ENCODE peak calls at places on chromosome 17, in ten cellular contexts. One of them, this sample, is unnamed.

GRCh38 chr17:50931003-50931878 is 65.1 kb upstream of the TOB1 start:
- DNase-seq in fibroblast of the aortic adventitia: peak
- DNase-seq in kidney: peak
- DNase-seq in CD8-positive, alpha-beta T cell: peak
- DNase-seq in tibial artery: peak
- DNase-seq in adipocyte: peak
- DNase-seq in GM23248: peak
- DNase-seq in Caco-2: peak
- DNase-seq in endodermal cell: peak
- DNase-seq in body of pancreas: peak
- DNase-seq in this sample: peak

GRCh38 chr17:40922239-40922638 is 15.2 kb downstream of the KRT23 start:
- DNase-seq in body of pancreas: no peak
- DNase-seq in Caco-2: no peak
- DNase-seq in CD8-positive, alpha-beta T cell: no peak
- DNase-seq in endodermal cell: peak
- DNase-seq in adipocyte: peak
- DNase-seq in fibroblast of the aortic adventitia: peak
- DNase-seq in GM23248: peak
- DNase-seq in tibial artery: peak
- DNase-seq in kidney: no peak
- DNase-seq in this sample: peak

GRCh38 chr17:14464741-14465140 is 163.9 kb downstream of the HS3ST3B1 start:
- DNase-seq in tibial artery: no peak
- DNase-seq in body of pancreas: no peak
- DNase-seq in Caco-2: no peak
- DNase-seq in fibroblast of the aortic adventitia: peak
- DNase-seq in CD8-positive, alpha-beta T cell: no peak
- DNase-seq in endodermal cell: no peak
- DNase-seq in kidney: no peak
- DNase-seq in adipocyte: peak
- DNase-seq in GM23248: peak
- DNase-seq in this sample: no peak

GRCh38 chr17:43574896-43575525 is 28.9 kb upstream of the ETV4 start:
- DNase-seq in fibroblast of the aortic adventitia: no peak
- DNase-seq in CD8-positive, alpha-beta T cell: no peak
- DNase-seq in body of pancreas: no peak
- DNase-seq in tibial artery: no peak
- DNase-seq in adipocyte: no peak
- DNase-seq in Caco-2: no peak
- DNase-seq in endodermal cell: no peak
- DNase-seq in kidney: no peak
- DNase-seq in GM23248: no peak
- DNase-seq in this sample: no peak

GRCh38 chr17:60598001-60598736 is 1.8 kb upstream of the PPM1D start:
- DNase-seq in fibroblast of the aortic adventitia: no peak
- DNase-seq in body of pancreas: no peak
- DNase-seq in Caco-2: no peak
- DNase-seq in kidney: no peak
- DNase-seq in tibial artery: no peak
- DNase-seq in adipocyte: no peak
- DNase-seq in CD8-positive, alpha-beta T cell: no peak
- DNase-seq in endodermal cell: no peak
- DNase-seq in GM23248: no peak
- DNase-seq in this sample: no peak

GRCh38 chr17:77719806-77720205 is 238.7 kb upstream of the TNRC6C start:
- DNase-seq in fibroblast of the aortic adventitia: no peak
- DNase-seq in CD8-positive, alpha-beta T cell: peak
- DNase-seq in body of pancreas: no peak
- DNase-seq in adipocyte: no peak
- DNase-seq in Caco-2: no peak
- DNase-seq in endodermal cell: peak
- DNase-seq in GM23248: no peak
- DNase-seq in kidney: no peak
- DNase-seq in tibial artery: no peak
- DNase-seq in this sample: no peak

GRCh38 chr17:3935825-3936355 is 19.6 kb upstream of the P2RX1 start:
- DNase-seq in adipocyte: peak
- DNase-seq in fibroblast of the aortic adventitia: peak
- DNase-seq in GM23248: peak
- DNase-seq in body of pancreas: no peak
- DNase-seq in tibial artery: no peak
- DNase-seq in endodermal cell: no peak
- DNase-seq in Caco-2: no peak
- DNase-seq in kidney: no peak
- DNase-seq in CD8-positive, alpha-beta T cell: no peak
- DNase-seq in this sample: no peak

GRCh38 chr17:353838-354234 is 1.2 kb upstream of the RPH3AL start:
- DNase-seq in tibial artery: no peak
- DNase-seq in GM23248: no peak
- DNase-seq in body of pancreas: no peak
- DNase-seq in adipocyte: no peak
- DNase-seq in fibroblast of the aortic adventitia: no peak
- DNase-seq in CD8-positive, alpha-beta T cell: no peak
- DNase-seq in endodermal cell: no peak
- DNase-seq in kidney: no peak
- DNase-seq in Caco-2: peak
- DNase-seq in this sample: no peak

GRCh38 chr17:29840884-29841283 is 89.1 kb downstream of the SSH2 start:
- DNase-seq in fibroblast of the aortic adventitia: peak
- DNase-seq in CD8-positive, alpha-beta T cell: no peak
- DNase-seq in endodermal cell: no peak
- DNase-seq in Caco-2: no peak
- DNase-seq in GM23248: peak
- DNase-seq in kidney: no peak
- DNase-seq in body of pancreas: no peak
- DNase-seq in tibial artery: no peak
- DNase-seq in adipocyte: no peak
- DNase-seq in this sample: no peak

GRCh38 chr17:52025231-52025630 is 133.3 kb downstream of the CA10 start:
- DNase-seq in GM23248: peak
- DNase-seq in tibial artery: no peak
- DNase-seq in adipocyte: no peak
- DNase-seq in Caco-2: no peak
- DNase-seq in fibroblast of the aortic adventitia: no peak
- DNase-seq in kidney: no peak
- DNase-seq in CD8-positive, alpha-beta T cell: no peak
- DNase-seq in body of pancreas: no peak
- DNase-seq in endodermal cell: no peak
- DNase-seq in this sample: no peak

GRCh38 chr17:15388356-15389046 is 47.1 kb upstream of the TEKT3 start:
- DNase-seq in fibroblast of the aortic adventitia: no peak
- DNase-seq in endodermal cell: no peak
- DNase-seq in GM23248: no peak
- DNase-seq in Caco-2: no peak
- DNase-seq in kidney: no peak
- DNase-seq in CD8-positive, alpha-beta T cell: no peak
- DNase-seq in body of pancreas: no peak
- DNase-seq in adipocyte: no peak
- DNase-seq in tibial artery: no peak
- DNase-seq in this sample: no peak

GRCh38 chr17:26765860-26766709 is 527.8 kb upstream of the WSB1 start:
- DNase-seq in kidney: peak
- DNase-seq in tibial artery: no peak
- DNase-seq in body of pancreas: no peak
- DNase-seq in Caco-2: no peak
- DNase-seq in adipocyte: no peak
- DNase-seq in GM23248: no peak
- DNase-seq in fibroblast of the aortic adventitia: no peak
- DNase-seq in endodermal cell: no peak
- DNase-seq in CD8-positive, alpha-beta T cell: no peak
- DNase-seq in this sample: no peak

GRCh38 chr17:28738680-28739384 is 5.0 kb upstream of the TRAF4 start:
- DNase-seq in body of pancreas: no peak
- DNase-seq in CD8-positive, alpha-beta T cell: no peak
- DNase-seq in endodermal cell: no peak
- DNase-seq in kidney: peak
- DNase-seq in fibroblast of the aortic adventitia: no peak
- DNase-seq in adipocyte: no peak
- DNase-seq in GM23248: no peak
- DNase-seq in Caco-2: no peak
- DNase-seq in tibial artery: peak
- DNase-seq in this sample: no peak

DNA sequence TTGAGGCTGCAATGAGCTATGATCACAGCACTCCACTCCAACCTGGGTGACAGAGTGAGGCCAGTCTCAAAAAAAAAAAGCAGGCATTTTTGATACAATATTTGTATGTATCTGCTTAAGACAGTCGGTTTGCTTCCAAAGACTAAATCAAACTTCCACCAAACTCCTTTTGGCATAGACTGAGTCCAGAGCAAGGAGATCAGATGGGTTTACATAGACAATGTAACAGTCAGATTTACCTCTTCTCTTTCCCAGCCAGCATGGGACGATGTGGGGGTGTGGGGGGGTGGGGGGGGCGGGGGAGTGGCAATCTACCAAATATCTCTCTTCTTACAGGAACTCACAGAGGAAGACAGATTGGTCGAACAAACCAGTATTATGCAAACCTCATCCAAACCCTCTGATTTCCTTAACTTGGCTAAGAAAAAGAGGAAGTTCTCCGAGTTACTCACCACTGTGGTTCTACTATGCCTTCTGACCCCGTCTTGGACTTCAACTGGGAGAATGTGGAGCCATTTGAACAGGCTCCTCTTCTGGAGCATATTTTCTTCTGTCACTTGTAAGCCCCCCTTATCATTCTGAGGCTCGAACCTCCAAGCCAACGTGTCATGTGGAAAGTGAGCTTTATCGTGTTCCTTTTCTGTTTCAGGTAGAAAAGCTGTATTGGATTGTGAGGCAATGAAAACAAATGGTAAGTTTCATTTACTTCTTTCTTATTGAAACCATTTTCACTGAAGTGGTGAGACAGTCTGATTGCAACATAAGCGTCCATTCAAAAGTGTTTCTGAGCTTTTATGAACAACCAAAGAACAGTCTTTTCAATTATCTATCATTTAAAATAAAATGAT is at the start of gene MILR1:
- DNase-seq in Caco-2: no peak
- DNase-seq in body of pancreas: no peak
- DNase-seq in adipocyte: peak
- DNase-seq in kidney: no peak
- DNase-seq in GM23248: peak
- DNase-seq in tibial artery: peak
- DNase-seq in CD8-positive, alpha-beta T cell: no peak
- DNase-seq in fibroblast of the aortic adventitia: peak
- DNase-seq in endodermal cell: no peak
- DNase-seq in this sample: no peak
- H3K4me3 ChIP-seq in Caco-2: no peak
- H3K4me3 ChIP-seq in body of pancreas: no peak
- H3K4me3 ChIP-seq in adipocyte: peak
- H3K4me3 ChIP-seq in kidney: no peak
- H3K4me3 ChIP-seq in GM23248: peak
- H3K4me3 ChIP-seq in tibial artery: no peak
- H3K4me3 ChIP-seq in CD8-positive, alpha-beta T cell: no peak
- H3K4me3 ChIP-seq in fibroblast of the aortic adventitia: peak
- H3K4me3 ChIP-seq in endodermal cell: no peak
- H3K4me3 ChIP-seq in this sample: no peak

DNA sequence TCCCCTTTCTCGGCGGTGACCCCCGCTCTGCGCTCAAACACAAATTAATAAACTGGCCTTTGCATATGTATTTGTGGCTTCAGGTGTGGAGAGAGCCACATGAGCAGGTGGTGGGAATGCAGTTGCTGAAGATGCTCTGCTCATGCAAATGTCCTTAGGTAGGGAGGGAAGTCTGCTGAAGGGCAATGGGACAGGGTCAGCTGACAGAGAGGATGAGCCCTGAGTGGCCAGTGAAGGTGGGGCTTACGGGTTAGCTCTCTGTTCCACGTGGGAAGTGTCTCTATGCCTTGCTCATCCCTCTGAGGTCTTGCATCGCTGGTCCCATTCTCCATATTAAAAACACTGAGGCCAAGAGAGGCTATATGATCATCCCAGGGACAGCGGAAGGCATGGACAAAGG is 74.2 kb upstream of the CCL1 start:
- DNase-seq in Caco-2: no peak
- DNase-seq in kidney: no peak
- DNase-seq in adipocyte: no peak
- DNase-seq in body of pancreas: no peak
- DNase-seq in fibroblast of the aortic adventitia: no peak
- DNase-seq in GM23248: no peak
- DNase-seq in tibial artery: no peak
- DNase-seq in endodermal cell: no peak
- DNase-seq in CD8-positive, alpha-beta T cell: no peak
- DNase-seq in this sample: no peak
- H3K4me3 ChIP-seq in Caco-2: no peak
- H3K4me3 ChIP-seq in kidney: no peak
- H3K4me3 ChIP-seq in adipocyte: no peak
- H3K4me3 ChIP-seq in body of pancreas: no peak
- H3K4me3 ChIP-seq in fibroblast of the aortic adventitia: no peak
- H3K4me3 ChIP-seq in GM23248: no peak
- H3K4me3 ChIP-seq in tibial artery: no peak
- H3K4me3 ChIP-seq in endodermal cell: no peak
- H3K4me3 ChIP-seq in CD8-positive, alpha-beta T cell: no peak
- H3K4me3 ChIP-seq in this sample: no peak

DNA sequence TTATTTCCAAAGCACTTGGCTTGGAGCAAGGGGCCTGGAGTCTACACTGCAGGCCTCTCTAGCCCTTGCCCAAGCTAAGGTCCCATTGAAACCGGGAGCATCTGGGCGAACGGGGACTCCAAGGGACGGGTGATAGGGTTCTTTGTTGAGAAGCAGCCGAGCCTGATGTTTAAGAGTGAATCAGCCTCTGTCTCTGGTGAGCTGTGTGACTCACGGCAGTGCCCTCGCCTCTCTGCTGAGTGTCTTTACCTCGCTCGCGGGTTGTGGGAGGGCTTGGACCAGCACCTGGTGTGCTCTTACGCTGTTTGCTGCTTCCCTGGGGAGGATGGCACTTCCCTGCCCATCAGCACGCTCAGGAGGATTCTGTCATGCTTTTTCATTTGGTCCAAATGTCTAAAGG is 1.3 kb downstream of the HGS start:
- DNase-seq in endodermal cell: peak
- DNase-seq in body of pancreas: no peak
- DNase-seq in fibroblast of the aortic adventitia: peak
- DNase-seq in tibial artery: no peak
- DNase-seq in CD8-positive, alpha-beta T cell: no peak
- DNase-seq in Caco-2: no peak
- DNase-seq in adipocyte: peak
- DNase-seq in GM23248: peak
- DNase-seq in kidney: no peak
- DNase-seq in this sample: no peak
- H3K4me3 ChIP-seq in endodermal cell: peak
- H3K4me3 ChIP-seq in body of pancreas: no peak
- H3K4me3 ChIP-seq in fibroblast of the aortic adventitia: peak
- H3K4me3 ChIP-seq in tibial artery: peak
- H3K4me3 ChIP-seq in CD8-positive, alpha-beta T cell: peak
- H3K4me3 ChIP-seq in Caco-2: peak
- H3K4me3 ChIP-seq in adipocyte: peak
- H3K4me3 ChIP-seq in GM23248: peak
- H3K4me3 ChIP-seq in kidney: peak
- H3K4me3 ChIP-seq in this sample: peak

DNA sequence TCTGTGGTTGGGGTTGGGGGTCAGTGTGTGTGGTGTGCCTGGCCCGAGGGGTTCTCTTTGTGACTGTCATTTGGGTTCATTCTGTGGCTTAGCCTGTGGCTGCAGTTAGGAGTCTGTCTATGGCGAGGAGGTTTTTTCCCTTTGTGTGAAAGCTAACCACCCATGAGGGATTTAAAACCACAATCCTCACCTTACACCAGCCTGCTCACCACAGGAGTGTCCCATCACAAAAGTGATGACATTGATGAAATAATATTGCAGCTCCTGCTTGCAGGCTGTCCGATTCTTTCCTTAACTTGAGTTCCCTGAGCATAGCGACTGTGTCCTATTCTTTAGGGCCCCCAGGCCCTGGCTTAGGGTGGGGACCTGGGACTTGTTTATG is 113.6 kb downstream of the RAP1GAP2 start:
- DNase-seq in kidney: no peak
- DNase-seq in CD8-positive, alpha-beta T cell: no peak
- DNase-seq in body of pancreas: no peak
- DNase-seq in tibial artery: no peak
- DNase-seq in GM23248: no peak
- DNase-seq in fibroblast of the aortic adventitia: no peak
- DNase-seq in endodermal cell: no peak
- DNase-seq in adipocyte: no peak
- DNase-seq in Caco-2: no peak
- DNase-seq in this sample: no peak
- H3K4me3 ChIP-seq in kidney: no peak
- H3K4me3 ChIP-seq in CD8-positive, alpha-beta T cell: no peak
- H3K4me3 ChIP-seq in body of pancreas: no peak
- H3K4me3 ChIP-seq in tibial artery: no peak
- H3K4me3 ChIP-seq in GM23248: no peak
- H3K4me3 ChIP-seq in fibroblast of the aortic adventitia: no peak
- H3K4me3 ChIP-seq in endodermal cell: no peak
- H3K4me3 ChIP-seq in adipocyte: no peak
- H3K4me3 ChIP-seq in Caco-2: no peak
- H3K4me3 ChIP-seq in this sample: no peak